ENCODE peak calls at places on chromosome 10, in eight cellular contexts. One of them, this sample, is unnamed.

GRCh38 chr10:78626471-78626870 is 442.3 kb upstream of the ZMIZ1 start:
- DNase-seq in T-helper 1 cell: no peak
- DNase-seq in AG20443: no peak
- DNase-seq in right atrium auricular region: no peak
- DNase-seq in sciatic nerve: no peak
- DNase-seq in CD8-positive, alpha-beta memory T cell: no peak
- DNase-seq in left cardiac atrium: no peak
- DNase-seq in activated T-cell treated with anti-CD3 and anti-CD28 coated beads, Interleukin-2, amount 50 U/mL, for 1 hour: no peak
- DNase-seq in this sample: no peak

GRCh38 chr10:48901152-48901705 is 38.4 kb downstream of the LRRC18 start:
- DNase-seq in right atrium auricular region: no peak
- DNase-seq in T-helper 1 cell: no peak
- DNase-seq in AG20443: no peak
- DNase-seq in CD8-positive, alpha-beta memory T cell: no peak
- DNase-seq in left cardiac atrium: no peak
- DNase-seq in sciatic nerve: no peak
- DNase-seq in activated T-cell treated with anti-CD3 and anti-CD28 coated beads, Interleukin-2, amount 50 U/mL, for 1 hour: no peak
- DNase-seq in this sample: no peak

GRCh38 chr10:98921381-98921780 is 314.3 kb downstream of the HPSE2 start:
- DNase-seq in left cardiac atrium: no peak
- DNase-seq in T-helper 1 cell: no peak
- DNase-seq in AG20443: no peak
- DNase-seq in right atrium auricular region: no peak
- DNase-seq in activated T-cell treated with anti-CD3 and anti-CD28 coated beads, Interleukin-2, amount 50 U/mL, for 1 hour: no peak
- DNase-seq in CD8-positive, alpha-beta memory T cell: no peak
- DNase-seq in sciatic nerve: no peak
- DNase-seq in this sample: no peak

GRCh38 chr10:103125323-103126267 is 67.5 kb downstream of the NT5C2 start:
- DNase-seq in T-helper 1 cell: no peak
- DNase-seq in activated T-cell treated with anti-CD3 and anti-CD28 coated beads, Interleukin-2, amount 50 U/mL, for 1 hour: no peak
- DNase-seq in AG20443: no peak
- DNase-seq in left cardiac atrium: no peak
- DNase-seq in right atrium auricular region: no peak
- DNase-seq in CD8-positive, alpha-beta memory T cell: no peak
- DNase-seq in sciatic nerve: no peak
- DNase-seq in this sample: no peak

GRCh38 chr10:43093423-43094090 is 16.7 kb downstream of the RET start:
- DNase-seq in sciatic nerve: no peak
- DNase-seq in T-helper 1 cell: no peak
- DNase-seq in right atrium auricular region: no peak
- DNase-seq in CD8-positive, alpha-beta memory T cell: no peak
- DNase-seq in activated T-cell treated with anti-CD3 and anti-CD28 coated beads, Interleukin-2, amount 50 U/mL, for 1 hour: no peak
- DNase-seq in left cardiac atrium: no peak
- DNase-seq in AG20443: peak; percentile 53
- DNase-seq in this sample: peak; percentile 45

GRCh38 chr10:106267591-106267990 is 896.9 kb downstream of the SORCS1 start:
- DNase-seq in activated T-cell treated with anti-CD3 and anti-CD28 coated beads, Interleukin-2, amount 50 U/mL, for 1 hour: no peak
- DNase-seq in left cardiac atrium: no peak
- DNase-seq in T-helper 1 cell: no peak
- DNase-seq in AG20443: no peak
- DNase-seq in right atrium auricular region: no peak
- DNase-seq in CD8-positive, alpha-beta memory T cell: no peak
- DNase-seq in sciatic nerve: no peak
- DNase-seq in this sample: no peak

GRCh38 chr10:1741450-1741849 is 4.1 kb upstream of the ADARB2 start:
- DNase-seq in activated T-cell treated with anti-CD3 and anti-CD28 coated beads, Interleukin-2, amount 50 U/mL, for 1 hour: no peak
- DNase-seq in right atrium auricular region: no peak
- DNase-seq in T-helper 1 cell: no peak
- DNase-seq in sciatic nerve: no peak
- DNase-seq in AG20443: no peak
- DNase-seq in CD8-positive, alpha-beta memory T cell: no peak
- DNase-seq in left cardiac atrium: no peak
- DNase-seq in this sample: no peak

GRCh38 chr10:104581884-104582603 is 59.0 kb upstream of the SORCS3 start:
- DNase-seq in right atrium auricular region: no peak
- DNase-seq in AG20443: peak; percentile 61
- DNase-seq in CD8-positive, alpha-beta memory T cell: no peak
- DNase-seq in activated T-cell treated with anti-CD3 and anti-CD28 coated beads, Interleukin-2, amount 50 U/mL, for 1 hour: no peak
- DNase-seq in sciatic nerve: no peak
- DNase-seq in left cardiac atrium: no peak
- DNase-seq in T-helper 1 cell: no peak
- DNase-seq in this sample: peak; percentile 65

GRCh38 chr10:104641150-104642000 is at the start of gene SORCS3:
- DNase-seq in right atrium auricular region: peak; percentile 9
- DNase-seq in CD8-positive, alpha-beta memory T cell: no peak
- DNase-seq in left cardiac atrium: no peak
- DNase-seq in sciatic nerve: no peak
- DNase-seq in T-helper 1 cell: no peak
- DNase-seq in activated T-cell treated with anti-CD3 and anti-CD28 coated beads, Interleukin-2, amount 50 U/mL, for 1 hour: no peak
- DNase-seq in AG20443: peak; percentile 48
- DNase-seq in this sample: peak; percentile 26

GRCh38 chr10:89465196-89465595 is 50.8 kb downstream of the IFIT5 start:
- DNase-seq in sciatic nerve: no peak
- DNase-seq in left cardiac atrium: no peak
- DNase-seq in activated T-cell treated with anti-CD3 and anti-CD28 coated beads, Interleukin-2, amount 50 U/mL, for 1 hour: no peak
- DNase-seq in CD8-positive, alpha-beta memory T cell: no peak
- DNase-seq in AG20443: no peak
- DNase-seq in right atrium auricular region: no peak
- DNase-seq in T-helper 1 cell: no peak
- DNase-seq in this sample: no peak

GRCh38 chr10:103712898-103713498 is 142.4 kb downstream of the SH3PXD2A start:
- DNase-seq in T-helper 1 cell: peak; percentile 54
- DNase-seq in right atrium auricular region: peak; percentile 92
- DNase-seq in AG20443: peak; percentile 76
- DNase-seq in CD8-positive, alpha-beta memory T cell: peak; percentile 67
- DNase-seq in sciatic nerve: peak; percentile 93
- DNase-seq in left cardiac atrium: peak; percentile 83
- DNase-seq in activated T-cell treated with anti-CD3 and anti-CD28 coated beads, Interleukin-2, amount 50 U/mL, for 1 hour: peak; percentile 84
- DNase-seq in this sample: peak; percentile 80

GRCh38 chr10:103580422-103580821 is 86.9 kb downstream of the NEURL1 start:
- DNase-seq in AG20443: no peak
- DNase-seq in sciatic nerve: no peak
- DNase-seq in CD8-positive, alpha-beta memory T cell: no peak
- DNase-seq in activated T-cell treated with anti-CD3 and anti-CD28 coated beads, Interleukin-2, amount 50 U/mL, for 1 hour: no peak
- DNase-seq in left cardiac atrium: no peak
- DNase-seq in T-helper 1 cell: no peak
- DNase-seq in right atrium auricular region: no peak
- DNase-seq in this sample: no peak

GRCh38 chr10:92907280-92907679 is 59.0 kb downstream of the EXOC6 start:
- DNase-seq in left cardiac atrium: no peak
- DNase-seq in AG20443: no peak
- DNase-seq in activated T-cell treated with anti-CD3 and anti-CD28 coated beads, Interleukin-2, amount 50 U/mL, for 1 hour: no peak
- DNase-seq in T-helper 1 cell: no peak
- DNase-seq in right atrium auricular region: no peak
- DNase-seq in sciatic nerve: no peak
- DNase-seq in CD8-positive, alpha-beta memory T cell: no peak
- DNase-seq in this sample: no peak

GRCh38 chr10:72525277-72525676 is 100.6 kb downstream of the MICU1 start:
- DNase-seq in activated T-cell treated with anti-CD3 and anti-CD28 coated beads, Interleukin-2, amount 50 U/mL, for 1 hour: no peak
- DNase-seq in T-helper 1 cell: no peak
- DNase-seq in AG20443: peak; percentile 23
- DNase-seq in sciatic nerve: no peak
- DNase-seq in left cardiac atrium: no peak
- DNase-seq in CD8-positive, alpha-beta memory T cell: no peak
- DNase-seq in right atrium auricular region: no peak
- DNase-seq in this sample: no peak

GRCh38 chr10:43689955-43690771 is 41.5 kb upstream of the ZNF32 start:
- DNase-seq in AG20443: peak; percentile 95
- DNase-seq in activated T-cell treated with anti-CD3 and anti-CD28 coated beads, Interleukin-2, amount 50 U/mL, for 1 hour: peak; percentile 85
- DNase-seq in CD8-positive, alpha-beta memory T cell: peak; percentile 77
- DNase-seq in sciatic nerve: peak; percentile 93
- DNase-seq in T-helper 1 cell: peak; percentile 72
- DNase-seq in right atrium auricular region: peak; percentile 82
- DNase-seq in left cardiac atrium: peak; percentile 89
- DNase-seq in this sample: peak; percentile 95

This sample was measured in GM03348.